ENCODE peak calls at places on chromosome 18, in nine cellular contexts. I, B, S, H, D, F, R, V and Q are unnamed samples.

GRCh38 chr18:73947180-73947989 is 200.2 kb downstream of the FBXO15 start:
- DNase-seq in H (no peak), B (no peak), F (no peak), I (no peak), R (no peak), V (no peak), S (no peak), D (no peak), Q (no peak)

GRCh38 chr18:59606193-59607175 is 90.7 kb downstream of the CCBE1 start:
- DNase-seq in R (no peak), B (no peak), I (no peak), V (no peak), D (no peak), F (no peak), S (no peak), H (no peak), Q (no peak)

GRCh38 chr18:48833701-48834394 is 116.9 kb downstream of the SMAD7 start:
- DNase-seq in V (no peak), F (peak; percentile 26), R (peak; percentile 85), D (no peak), I (no peak), H (no peak), B (no peak), S (no peak), Q (peak; percentile 81)

GRCh38 chr18:23994361-23994902 is 20.1 kb upstream of the TTC39C start:
- DNase-seq in I (peak; percentile 87), D (peak; percentile 65), R (no peak), H (peak; percentile 18), B (peak; percentile 21), S (peak; percentile 73), F (peak; percentile 97), V (peak; percentile 41), Q (no peak)

GRCh38 chr18:54247488-54248175 is 21.7 kb upstream of the POLI start:
- DNase-seq in B (peak; percentile 62), S (no peak), V (peak; percentile 42), I (no peak), H (no peak), D (no peak), F (no peak), R (no peak), Q (peak; percentile 13)

GRCh38 chr18:52484977-52485376 is 145.0 kb downstream of the DCC start:
- DNase-seq in S (no peak), D (no peak), V (no peak), I (no peak), F (peak; percentile 3), R (no peak), B (no peak), H (no peak), Q (no peak)

GRCh38 chr18:27017901-27018500 is 152.5 kb upstream of the AQP4 start:
- DNase-seq in B (peak; percentile 49), V (peak; percentile 48), F (peak; percentile 45), D (peak; percentile 43), S (peak; percentile 26), I (peak; percentile 43), H (no peak), R (peak; percentile 29), Q (peak; percentile 13)

GRCh38 chr18:57705861-57706590 is 84.4 kb upstream of the NARS1 start:
- DNase-seq in F (peak; percentile 81), R (no peak), V (no peak), B (no peak), S (no peak), I (no peak), H (no peak), D (no peak), Q (no peak)

GRCh38 chr18:63317982-63318881 is 1.3 kb downstream of the BCL2 start:
- DNase-seq in F (no peak), I (peak; percentile 47), D (peak; percentile 79), S (peak; percentile 61), V (peak; percentile 92), H (no peak), R (peak; percentile 95), B (peak; percentile 78), Q (no peak)

GRCh38 chr18:55737781-55738468 is 149.9 kb upstream of the TCF4 start:
- DNase-seq in B (no peak), D (no peak), F (no peak), R (no peak), S (no peak), H (no peak), I (no peak), V (no peak), Q (no peak)

GRCh38 chr18:55735199-55735855 is 147.3 kb upstream of the TCF4 start:
- DNase-seq in I (no peak), H (no peak), B (no peak), F (no peak), V (no peak), R (peak; percentile 18), D (no peak), S (no peak), Q (no peak)

GRCh38 chr18:55737266-55737665 is 149.3 kb upstream of the TCF4 start:
- DNase-seq in B (no peak), I (no peak), S (no peak), F (no peak), V (no peak), D (no peak), H (no peak), R (no peak), Q (no peak)

GRCh38 chr18:55738483-55739114 is 150.6 kb upstream of the TCF4 start:
- DNase-seq in R (no peak), H (no peak), I (no peak), F (no peak), V (no peak), D (no peak), S (no peak), B (no peak), Q (no peak)

GRCh38 chr18:55735969-55736368 is 148.0 kb upstream of the TCF4 start:
- DNase-seq in S (no peak), D (no peak), H (no peak), R (no peak), F (no peak), V (no peak), B (no peak), I (no peak), Q (no peak)
- H2AFZ ChIP-seq in S (no peak overlapping the region), D (no peak overlapping the region), H (no peak overlapping the region), R (peak overlapping the region; percentile 60), F (no peak overlapping the region), V (no peak overlapping the region), B (no peak overlapping the region), I (no peak overlapping the region), Q (no peak overlapping the region)

GRCh38 chr18:35162995-35163394 is 77.8 kb upstream of the ZNF397 start:
- DNase-seq in R (no peak), B (no peak), V (no peak), S (no peak), F (peak; percentile 12), I (no peak), D (no peak), H (no peak), Q (no peak)
- TF ChIP-seq EZH2phosphoT487 in R (no peak), B (no peak), V (no peak), S (no peak), F (no peak), I (no peak), D (no peak), H (no peak), Q (no peak)

GRCh38 chr18:31197676-31198075 is 35.0 kb upstream of the DSC1 start:
- DNase-seq in F (peak; percentile 34), R (peak; percentile 21), I (no peak), V (no peak), B (no peak), S (peak; percentile 50), H (peak; percentile 23), D (no peak), Q (no peak)

GRCh38 chr18:31190919-31191318 is 28.3 kb upstream of the DSC1 start:
- DNase-seq in I (no peak), B (no peak), S (no peak), V (peak; percentile 47), F (peak; percentile 52), H (no peak), D (no peak), R (no peak), Q (no peak)

GRCh38 chr18:31195063-31195462 is 32.4 kb upstream of the DSC1 start:
- DNase-seq in V (no peak), R (no peak), I (no peak), D (no peak), B (no peak), H (no peak), F (no peak), S (no peak), Q (no peak)

GRCh38 chr18:31189757-31190156 is 27.1 kb upstream of the DSC1 start:
- DNase-seq in S (no peak), V (no peak), D (no peak), I (no peak), B (no peak), F (no peak), R (no peak), H (no peak), Q (no peak)

GRCh38 chr18:31192086-31192776 is 29.6 kb upstream of the DSC1 start:
- DNase-seq in R (no peak), S (no peak), B (no peak), D (no peak), F (no peak), V (no peak), I (no peak), H (no peak), Q (no peak)
- H2AFZ ChIP-seq in R (no peak overlapping the region), S (no peak overlapping the region), B (no peak overlapping the region), D (no peak overlapping the region), F (no peak overlapping the region), V (peak overlapping the region; percentile 7), I (no peak overlapping the region), H (no peak overlapping the region), Q (no peak overlapping the region)

GRCh38 chr18:45503988-45504387 is 111.3 kb upstream of the SLC14A2 start:
- DNase-seq in D (no peak), H (no peak), I (no peak), B (no peak), R (no peak), F (no peak), V (no peak), S (no peak), Q (no peak)

GRCh38 chr18:45506951-45507350 is 108.3 kb upstream of the SLC14A2 start:
- DNase-seq in H (no peak), B (no peak), R (no peak), F (no peak), D (no peak), S (no peak), V (no peak), I (no peak), Q (no peak)

GRCh38 chr18:45509535-45509934 is 105.7 kb upstream of the SLC14A2 start:
- DNase-seq in R (no peak), F (no peak), H (no peak), B (no peak), V (no peak), I (no peak), D (no peak), S (no peak), Q (no peak)

DNA sequence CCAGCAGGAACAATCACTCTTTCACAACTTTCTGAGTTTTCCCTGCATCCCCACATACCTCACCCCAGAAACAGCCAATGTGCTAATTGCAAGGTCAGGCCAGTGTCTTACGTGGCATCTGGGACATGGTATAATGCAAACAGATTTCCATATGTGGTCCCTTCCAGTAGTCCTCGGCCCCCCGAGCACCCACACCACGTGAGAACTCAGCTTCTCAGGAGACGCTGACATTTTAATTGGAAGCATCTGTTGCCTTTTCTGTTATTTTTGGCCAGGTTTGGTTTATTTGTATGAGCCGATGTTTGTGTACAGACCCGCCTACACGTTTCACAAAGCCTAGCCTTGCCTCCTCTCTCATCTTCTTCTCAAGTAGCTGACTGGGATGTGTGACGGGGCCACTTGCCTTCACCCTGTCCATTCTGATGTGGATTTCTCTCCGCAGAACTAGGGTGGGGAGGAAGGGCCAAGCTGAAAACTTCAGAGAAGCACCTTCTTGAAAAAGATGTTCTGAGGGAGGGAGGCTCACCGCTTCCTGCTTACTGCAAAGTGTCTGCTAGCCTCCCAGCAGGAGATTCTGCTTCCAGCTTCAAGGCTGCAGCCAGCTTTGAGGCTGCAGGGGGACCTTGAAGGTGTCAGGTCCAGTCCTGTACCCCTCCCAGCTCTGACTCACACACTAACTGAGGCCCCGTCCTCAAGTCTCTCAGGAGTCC is 109.6 kb upstream of the SLC14A2 start:
- DNase-seq in F (no peak), D (no peak), H (no peak), B (no peak), I (peak; percentile 23), R (no peak), V (no peak), S (no peak), Q (no peak)
- TF ChIP-seq EZH2phosphoT487 in F (no peak), D (no peak), H (no peak), B (no peak), I (no peak), R (no peak), V (no peak), S (no peak), Q (no peak)